ENCODE peak calls at places on chromosomes 6 and 20, in seven cellular contexts. D is choroid plexus epithelial cell; F is lower lobe of right lung; O is left ventricle myocardium inferior; Q is CD8-positive, alpha-beta memory T cell; W is sigmoid colon; P is GM12865. R is an unnamed sample.

GRCh38 chr6:16805190-16805860 is 44.1 kb upstream of the ATXN1 start:
- DNase-seq in D (peak), F (no peak), O (no peak), Q (no peak), W (no peak), P (no peak), R (no peak)

GRCh38 chr6:154403803-154404202 is 47.2 kb upstream of the IPCEF1 start:
- DNase-seq in D (peak), F (no peak), O (no peak), Q (no peak), W (peak), P (no peak), R (peak)

GRCh38 chr6:3825851-3826581 is 23.2 kb upstream of the FAM50B start:
- DNase-seq in D (peak), F (peak), O (peak), Q (no peak), W (peak), P (no peak), R (peak)

GRCh38 chr6:158039178-158039557 is 57.5 kb downstream of the SYNJ2 start:
- DNase-seq in D (peak), F (peak), O (peak), Q (no peak), W (peak), P (no peak), R (no peak)

GRCh38 chr6:20610636-20611200 is 76.5 kb downstream of the CDKAL1 start:
- DNase-seq in D (peak), F (no peak), O (no peak), Q (no peak), W (no peak), P (no peak), R (no peak)

GRCh38 chr6:129860901-129861665 is at the start of gene TMEM244:
- DNase-seq in D (peak), F (no peak), O (no peak), Q (peak), W (no peak), P (no peak), R (no peak)

GRCh38 chr20:41411458-41411857 is 44.8 kb upstream of the EMILIN3 start:
- DNase-seq in D (peak), F (no peak), O (no peak), Q (no peak), W (no peak), P (peak), R (no peak)

GRCh38 chr6:166174031-166174430 is 6.4 kb upstream of the TBXT start:
- DNase-seq in D (no peak), F (no peak), O (no peak), Q (no peak), W (no peak), P (peak), R (no peak)

GRCh38 chr6:157133856-157134255 is 189.5 kb downstream of the TMEM242 start:
- DNase-seq in D (no peak), F (no peak), O (no peak), Q (no peak), W (no peak), P (no peak), R (no peak)

GRCh38 chr20:47141941-47142781 is 214.3 kb downstream of the ZMYND8 start:
- DNase-seq in D (no peak), F (no peak), O (no peak), Q (no peak), W (no peak), P (no peak), R (no peak)

GRCh38 chr6:165889636-165890403 is 226.8 kb upstream of the PDE10A start:
- DNase-seq in D (peak), F (no peak), O (no peak), Q (no peak), W (no peak), P (peak), R (no peak)

GRCh38 chr6:36627141-36627540 is 33.0 kb downstream of the SRSF3 start:
- DNase-seq in D (no peak), F (no peak), O (no peak), Q (no peak), W (peak), P (no peak), R (no peak)

GRCh38 chr20:36175475-36175995 is 21.0 kb downstream of the EPB41L1 start:
- DNase-seq in D (no peak), F (no peak), O (no peak), Q (no peak), W (no peak), P (peak), R (no peak)

DNA sequence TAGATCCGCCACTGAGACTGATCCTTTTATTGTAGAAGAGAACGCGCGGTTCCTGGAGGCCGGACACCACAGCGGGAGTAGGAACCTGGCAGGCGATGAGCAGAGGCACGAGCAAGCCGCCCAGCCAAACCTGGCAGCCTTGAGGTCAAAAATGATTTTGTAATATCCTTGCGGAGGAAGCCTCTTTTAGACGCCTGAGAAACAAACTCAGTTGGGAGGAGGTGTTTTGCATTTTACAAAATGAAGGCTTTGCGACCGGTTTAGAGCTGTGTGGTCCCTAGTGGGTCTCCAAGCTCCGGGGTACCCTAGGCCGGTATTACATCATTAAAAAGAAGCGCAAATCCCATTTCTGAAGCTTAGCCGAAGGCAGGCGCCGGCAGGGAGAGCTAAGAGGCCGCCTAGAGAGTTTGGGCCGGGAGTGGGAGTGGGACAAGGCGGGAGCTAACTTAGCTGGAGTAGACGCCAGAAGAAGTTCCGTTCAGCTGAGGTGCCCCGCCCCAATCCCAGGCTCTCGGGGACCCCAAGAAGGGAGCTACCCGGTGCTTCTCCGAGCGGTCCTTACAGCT is 1.8 kb upstream of the TBX18 start:
- DNase-seq in D (peak), F (no peak), O (peak), Q (no peak), W (no peak), P (no peak), R (no peak)
- H3K4me3 ChIP-seq in D (no peak), F (no peak), O (peak), Q (no peak), W (no peak), P (no peak), R (no peak)

GRCh38 chr6:145651988-145652387 is 83.3 kb downstream of the EPM2A start:
- DNase-seq in D (no peak), F (no peak), O (no peak), Q (no peak), W (no peak), P (no peak), R (no peak)
- H3K4me3 ChIP-seq in D (no peak), F (no peak), O (no peak), Q (no peak), W (no peak), P (no peak), R (no peak)

GRCh38 chr20:57215426-57215825 is 51.0 kb downstream of the BMP7 start:
- DNase-seq in D (no peak), F (no peak), O (no peak), Q (no peak), W (no peak), P (no peak), R (no peak)
- H3K4me3 ChIP-seq in D (no peak), F (no peak), O (no peak), Q (no peak), W (no peak), P (no peak), R (no peak)

DNA sequence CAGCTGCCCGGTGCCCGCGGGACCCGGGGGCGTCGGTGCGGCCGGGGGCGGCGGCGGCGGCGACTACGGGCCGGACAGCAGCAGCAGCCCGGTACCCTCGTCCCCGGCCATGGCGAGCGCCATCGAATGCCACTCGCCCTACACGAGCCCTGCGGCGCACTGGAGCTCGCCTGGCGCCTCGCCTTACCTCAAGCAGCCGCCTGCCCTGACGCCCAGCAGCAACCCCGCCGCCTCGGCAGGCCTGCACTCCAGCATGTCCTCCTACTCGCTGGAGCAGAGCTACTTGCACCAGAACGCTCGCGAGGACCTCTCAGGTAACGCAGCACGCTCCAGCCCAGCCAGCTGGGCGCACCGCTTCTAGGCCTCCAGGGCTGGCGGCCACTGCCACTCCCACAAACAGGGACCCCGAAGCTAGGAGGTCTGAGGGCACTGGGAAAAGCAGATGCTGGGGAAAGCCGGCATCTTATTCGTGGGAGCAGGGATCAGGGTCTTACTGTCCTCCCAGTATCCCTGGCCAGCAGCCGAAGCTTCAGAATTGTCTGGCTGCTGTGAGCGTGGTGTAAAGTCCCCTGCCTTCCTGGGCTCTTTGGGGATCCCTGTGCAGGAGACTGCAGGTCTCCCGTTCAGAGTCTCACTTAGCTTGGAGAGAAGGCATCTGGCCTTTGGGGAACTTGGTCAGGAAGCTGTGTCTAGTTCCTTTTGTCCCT is 1.6 kb downstream of the FOXF2 start:
- DNase-seq in D (peak), F (no peak), O (no peak), Q (no peak), W (no peak), P (no peak), R (peak)
- H3K4me3 ChIP-seq in D (peak), F (peak), O (peak), Q (no peak), W (peak), P (no peak), R (peak)

GRCh38 chr6:33418690-33419291 is 884 bp upstream of the CUTA start:
- DNase-seq in D (peak), F (no peak), O (no peak), Q (peak), W (no peak), P (peak), R (no peak)
- H3K4me3 ChIP-seq in D (peak), F (peak), O (peak), Q (peak), W (peak), P (peak), R (peak)